ENCODE peak calls at places on chromosomes 1 and 21, in eight cellular contexts. U, C, Q, W, X, F, J and A are unnamed samples.

GRCh38 chr1:10824821-10825540 is 28.5 kb upstream of the CASZ1 start:
- DNase-seq in W (no peak), U (no peak), J (no peak), X (no peak), Q (no peak), F (no peak), C (no peak), A (no peak)

GRCh38 chr1:201527879-201528278 is 11.0 kb upstream of the NAV1 start:
- DNase-seq in J (no peak), W (no peak), C (no peak), X (no peak), Q (no peak), F (no peak), U (no peak), A (no peak)

GRCh38 chr1:241276391-241276790 is 80.6 kb downstream of the RGS7 start:
- DNase-seq in U (no peak), C (no peak), J (no peak), W (no peak), Q (no peak), F (no peak), X (no peak), A (no peak)

GRCh38 chr1:192565946-192566345 is 9.6 kb upstream of the RGS1 start:
- DNase-seq in C (no peak), W (no peak), J (no peak), X (no peak), U (no peak), F (no peak), Q (no peak), A (no peak)

GRCh38 chr1:228417471-228418203 is 976 bp upstream of the TRIM17 start:
- DNase-seq in X (no peak), C (no peak), F (no peak), J (no peak), Q (no peak), W (no peak), U (no peak), A (no peak)

GRCh38 chr21:16073571-16073970 is 343.8 kb downstream of the USP25 start:
- DNase-seq in X (no peak), U (no peak), Q (no peak), J (no peak), C (no peak), W (no peak), F (no peak), A (no peak)

GRCh38 chr1:27868556-27868931 is 3.8 kb upstream of the THEMIS2 start:
- DNase-seq in U (no peak), W (no peak), F (no peak), C (no peak), Q (no peak), J (no peak), X (no peak), A (no peak)

GRCh38 chr1:17539526-17540254 is at the start of gene ARHGEF10L:
- DNase-seq in J (peak), F (peak), X (peak), U (no peak), C (no peak), W (no peak), Q (no peak), A (peak)

GRCh38 chr1:28437924-28438699 is 67.7 kb upstream of the RCC1 start:
- DNase-seq in W (peak), C (peak), X (no peak), F (peak), U (peak), J (peak), Q (peak), A (peak)

GRCh38 chr1:32127780-32128179 is 19.9 kb downstream of the KPNA6 start:
- DNase-seq in C (no peak), W (no peak), Q (no peak), X (no peak), J (no peak), F (no peak), U (no peak), A (no peak)

GRCh38 chr1:200334661-200335256 is 75.1 kb downstream of the ZNF281 start:
- DNase-seq in F (no peak), U (no peak), C (no peak), W (no peak), X (no peak), J (no peak), Q (no peak), A (no peak)

GRCh38 chr1:42117214-42117613 is 36.0 kb upstream of the GUCA2B start:
- DNase-seq in J (no peak), F (no peak), C (no peak), Q (no peak), X (no peak), U (no peak), W (no peak), A (no peak)

GRCh38 chr1:22024485-22025367 is 23.3 kb downstream of the CELA3A start:
- DNase-seq in J (peak), F (peak), U (peak), X (no peak), W (peak), Q (no peak), C (peak), A (peak)

GRCh38 chr1:22021061-22021460 is 19.6 kb downstream of the CELA3A start:
- DNase-seq in U (no peak), Q (no peak), J (no peak), C (no peak), X (no peak), W (no peak), F (no peak), A (no peak)

GRCh38 chr1:22018583-22019559 is 17.4 kb downstream of the CELA3A start:
- DNase-seq in C (peak), F (no peak), W (peak), Q (no peak), J (peak), X (no peak), U (peak), A (peak)
- TF ChIP-seq POLR2A in C (no peak), F (no peak), W (no peak), Q (peak), J (no peak), X (no peak), U (no peak), A (no peak)

DNA sequence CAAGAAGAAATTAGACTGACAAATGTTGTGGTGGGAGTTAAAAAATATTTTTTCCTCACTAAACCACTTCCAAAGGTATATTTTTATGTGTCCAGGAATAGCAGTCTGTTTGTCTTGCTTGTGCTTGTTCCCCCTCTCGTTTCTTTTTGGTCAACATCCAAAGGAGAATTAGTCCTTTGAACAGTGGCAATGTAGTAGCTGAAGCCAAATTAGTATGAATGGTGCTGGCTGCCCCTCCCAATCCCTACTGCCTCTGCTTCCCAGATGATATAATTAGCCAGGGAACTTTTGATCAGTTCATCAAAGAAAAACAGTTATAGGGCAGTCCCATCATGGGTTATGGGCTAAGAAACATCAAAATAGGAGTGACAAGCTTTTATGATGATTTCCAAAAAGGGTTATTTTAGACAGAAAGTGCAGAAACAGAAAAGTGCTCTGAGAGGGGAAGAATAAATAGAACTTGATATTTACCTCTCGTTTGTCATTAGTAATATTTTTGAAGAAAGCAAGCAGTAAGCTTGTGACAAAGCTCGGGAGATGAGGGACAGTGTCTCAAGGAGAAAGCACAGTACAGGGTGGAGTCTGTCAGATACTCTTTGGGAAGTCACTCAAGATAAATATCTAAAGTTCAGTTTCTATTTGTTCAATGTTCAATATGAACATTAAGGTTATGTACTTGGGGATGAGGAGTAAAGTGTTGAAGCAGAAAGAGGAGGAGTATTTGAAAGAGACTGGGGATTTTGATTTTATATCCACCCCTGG is 239.1 kb downstream of the HLX start:
- DNase-seq in X (no peak), J (no peak), U (no peak), W (no peak), C (no peak), F (peak), Q (no peak), A (no peak)
- H3K4me3 ChIP-seq in X (no peak), J (no peak), U (no peak), W (no peak), C (no peak), F (no peak), Q (no peak), A (no peak)

DNA sequence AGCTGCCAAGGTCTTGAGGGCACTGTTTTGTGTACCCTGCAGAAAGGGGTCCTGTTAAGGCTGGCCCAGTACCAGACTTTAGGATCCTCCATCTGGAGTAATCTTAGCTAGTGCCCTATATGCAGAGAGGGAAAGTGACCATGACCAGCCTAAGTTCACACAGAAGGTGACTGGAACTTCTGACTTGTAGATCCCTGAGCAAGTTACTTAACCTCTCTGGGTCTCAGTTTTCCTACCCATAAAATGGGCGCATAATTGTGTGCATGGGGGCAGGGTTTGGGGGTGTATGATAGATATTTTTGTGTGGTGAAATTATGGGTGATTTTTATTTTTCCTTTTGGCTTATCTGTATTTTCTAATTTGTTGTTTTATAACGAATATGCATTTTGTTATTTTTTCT is 3.3 kb upstream of the SHISAL2A start:
- DNase-seq in W (no peak), Q (no peak), J (no peak), U (no peak), C (no peak), F (no peak), X (no peak), A (no peak)
- TF ChIP-seq POLR2A in W (no peak), Q (no peak), J (no peak), U (no peak), C (no peak), F (no peak), X (no peak), A (no peak)

GRCh38 chr1:9589719-9590157 is 1.0 kb downstream of the TMEM201 start:
- DNase-seq in U (no peak), F (no peak), J (no peak), C (no peak), X (no peak), Q (no peak), W (no peak), A (no peak)
- H3K4me3 ChIP-seq in U (peak), F (peak), J (peak), C (peak), X (peak), Q (peak), W (peak), A (peak)

GRCh38 chr1:84148758-84149157 is 4.7 kb downstream of the PRKACB start:
- DNase-seq in J (no peak), W (no peak), Q (no peak), C (no peak), F (no peak), U (no peak), X (no peak), A (no peak)

GRCh38 chr1:84141177-84142003 is 2.7 kb upstream of the PRKACB start:
- DNase-seq in X (no peak), F (no peak), Q (no peak), J (no peak), W (no peak), C (no peak), U (no peak), A (no peak)

GRCh38 chr1:84145051-84145450 is 980 bp downstream of the PRKACB start:
- DNase-seq in Q (no peak), J (no peak), U (no peak), W (no peak), X (no peak), F (no peak), C (peak), A (no peak)

GRCh38 chr1:84143796-84144565 is at the start of gene PRKACB:
- DNase-seq in W (no peak), J (no peak), X (no peak), U (no peak), F (no peak), Q (no peak), C (no peak), A (no peak)

DNA sequence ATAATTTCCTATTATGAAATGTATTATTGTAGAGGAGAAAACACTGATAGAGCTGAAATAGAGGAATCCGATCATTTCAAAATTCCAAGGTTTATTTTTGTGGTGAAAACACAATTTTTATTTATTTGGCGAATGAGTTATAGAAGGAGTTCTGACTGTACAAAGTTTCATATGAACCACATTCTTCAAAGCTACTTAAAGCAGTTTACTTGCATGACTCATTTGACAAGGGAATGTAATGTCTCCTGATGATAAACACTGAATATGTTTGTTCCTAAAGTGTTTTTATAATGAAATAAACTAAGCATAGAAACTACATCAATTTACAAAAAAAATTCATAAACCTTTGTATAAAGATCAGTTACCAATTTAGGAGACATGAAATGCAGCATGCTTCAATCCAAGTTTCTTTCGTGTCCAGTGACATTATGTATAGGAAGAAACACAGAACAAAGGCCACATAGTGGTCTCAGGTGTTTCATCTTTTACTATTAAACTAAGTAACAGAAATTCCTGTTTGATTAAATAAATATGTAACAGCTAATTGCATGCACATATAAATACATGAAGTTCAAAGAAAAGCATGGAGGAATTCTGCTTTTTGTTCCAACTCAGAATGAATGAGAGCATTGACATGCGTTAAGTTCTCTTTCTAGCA is 2.4 kb downstream of the PRKACB start:
- DNase-seq in F (no peak), C (no peak), J (no peak), U (no peak), X (no peak), W (no peak), Q (no peak), A (no peak)
- TF ChIP-seq POLR2A in F (no peak), C (no peak), J (no peak), U (no peak), X (no peak), W (no peak), Q (no peak), A (no peak)

GRCh38 chr1:91711504-91712247 is 174.3 kb downstream of the TGFBR3 start:
- DNase-seq in C (no peak), Q (no peak), J (no peak), W (no peak), U (no peak), X (no peak), F (no peak), A (no peak)

GRCh38 chr1:91710261-91710660 is 175.7 kb downstream of the TGFBR3 start:
- DNase-seq in C (no peak), X (no peak), Q (no peak), F (no peak), J (no peak), U (no peak), W (no peak), A (no peak)

GRCh38 chr1:91714867-91715381 is 171.0 kb downstream of the TGFBR3 start:
- DNase-seq in U (no peak), J (no peak), C (no peak), Q (no peak), X (no peak), F (no peak), W (no peak), A (no peak)

GRCh38 chr1:91712981-91713841 is 172.7 kb downstream of the TGFBR3 start:
- DNase-seq in U (peak), Q (no peak), J (no peak), W (peak), C (peak), F (peak), X (peak), A (peak)

DNA sequence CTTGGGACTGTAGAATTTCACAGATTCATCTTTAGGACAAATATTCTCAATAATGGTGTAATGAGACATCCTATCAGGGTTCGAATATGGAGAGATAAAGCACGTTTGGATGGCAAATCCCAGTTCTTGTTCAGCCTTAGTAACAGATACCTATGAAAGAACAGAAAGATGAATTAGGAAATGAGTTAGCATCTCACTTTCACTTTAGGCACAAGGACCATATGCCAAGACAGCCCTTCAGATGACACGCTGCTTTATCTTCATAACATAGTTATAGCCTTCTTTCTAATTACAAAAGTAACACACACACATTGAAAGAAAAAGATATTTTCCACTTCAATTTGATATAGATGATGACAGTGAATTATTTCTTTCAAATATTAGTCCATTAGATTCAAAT is 173.6 kb downstream of the TGFBR3 start:
- DNase-seq in X (no peak), F (no peak), Q (no peak), J (no peak), C (no peak), U (no peak), W (no peak), A (no peak)
- H3K4me3 ChIP-seq in X (no peak), F (no peak), Q (no peak), J (no peak), C (no peak), U (no peak), W (no peak), A (no peak)

GRCh38 chr1:26787706-26788514 is at the start of gene PIGV:
- DNase-seq in J (peak), U (peak), Q (peak), F (peak), W (peak), C (peak), X (peak), A (peak)

GRCh38 chr1:26788515-26788785 is 700 bp downstream of the PIGV start:
- DNase-seq in F (no peak), W (no peak), U (no peak), X (no peak), Q (no peak), J (no peak), C (no peak), A (no peak)

GRCh38 chr1:26789953-26790352 is 2.2 kb downstream of the PIGV start:
- DNase-seq in W (no peak), X (no peak), F (no peak), U (no peak), J (no peak), C (no peak), Q (no peak), A (no peak)

GRCh38 chr1:26789612-26789865 is 1.8 kb downstream of the PIGV start:
- DNase-seq in U (no peak), Q (no peak), W (no peak), X (no peak), F (no peak), C (no peak), J (no peak), A (no peak)

DNA sequence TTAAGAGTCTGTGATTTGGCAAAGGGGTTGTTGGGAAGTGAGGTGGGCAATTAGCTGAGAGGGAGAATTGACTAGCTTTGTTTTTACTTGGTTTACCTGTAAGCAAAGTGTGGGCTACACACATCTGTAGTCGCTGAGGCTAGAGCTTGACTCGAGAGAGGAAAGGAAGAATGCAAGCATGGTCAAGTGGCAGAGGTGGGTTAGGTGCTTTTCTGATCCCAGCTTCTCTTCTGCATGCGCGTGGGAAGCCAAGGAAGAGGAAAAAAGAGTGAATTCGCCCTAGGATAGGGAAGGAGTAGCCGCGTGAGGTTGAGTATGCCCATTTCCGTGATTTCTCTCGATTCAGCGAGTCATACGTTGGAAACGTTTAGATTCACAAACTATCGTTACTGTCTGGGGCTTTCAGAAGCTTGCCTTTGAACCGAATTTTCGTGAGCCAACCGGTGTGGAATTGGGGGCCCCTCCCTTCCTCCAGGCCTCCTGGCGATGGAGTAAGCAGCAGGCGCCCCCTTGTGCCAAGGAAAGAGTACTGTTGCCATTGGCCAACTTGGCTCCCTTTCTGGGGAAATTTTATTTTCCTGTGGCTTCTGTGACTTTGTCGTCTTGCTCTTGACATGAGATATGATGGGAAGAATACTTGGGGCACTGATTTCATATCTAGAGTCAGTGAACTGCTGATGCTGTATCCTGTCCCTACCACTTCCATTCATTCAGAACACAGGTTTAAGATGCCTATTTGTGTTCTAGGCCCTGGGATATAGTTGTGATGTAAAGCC is 1.3 kb downstream of the PIGV start:
- DNase-seq in U (peak), X (no peak), Q (peak), W (peak), C (peak), J (peak), F (peak), A (peak)
- TF ChIP-seq POLR2A in U (peak), X (no peak), Q (peak), W (no peak), C (no peak), J (peak), F (peak), A (no peak)

DNA sequence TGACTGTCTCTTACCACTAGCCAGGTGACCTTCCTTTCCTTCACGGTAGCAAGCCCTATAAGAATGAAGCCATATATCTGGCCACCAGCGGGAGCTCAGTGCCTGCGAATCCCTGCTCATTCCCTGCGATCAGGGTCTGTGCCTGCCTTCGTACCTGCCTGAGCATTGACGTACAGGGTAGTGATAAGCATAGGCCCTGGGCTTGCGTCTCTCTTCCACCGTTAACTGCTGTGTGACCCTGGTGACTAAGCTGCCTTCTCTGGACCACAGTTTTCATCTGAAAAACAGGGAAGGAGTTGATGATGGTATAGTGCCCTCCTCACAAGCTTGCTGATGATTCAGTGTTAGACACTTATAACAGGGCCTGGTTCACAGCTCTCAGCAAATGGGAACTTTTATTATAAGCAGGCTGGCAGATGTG is 4.1 kb downstream of the ZC3H12A start:
- DNase-seq in W (no peak), F (no peak), U (no peak), C (peak), J (no peak), Q (no peak), X (no peak), A (no peak)
- H3K4me3 ChIP-seq in W (peak), F (no peak), U (no peak), C (no peak), J (no peak), Q (peak), X (peak), A (peak)